ENCODE peak calls at places on chromosomes 4 and X, in nine cellular contexts. U, L, I, H, X, F, B, K and O are unnamed samples.

GRCh38 chr4:57159866-57160265 is 49.7 kb upstream of the IGFBP7 start:
- DNase-seq in U (no peak), L (no peak), I (no peak), H (no peak), X (no peak), F (no peak), B (no peak), K (no peak), O (no peak)

GRCh38 chrX:13994104-13994503 is 35.6 kb downstream of the GEMIN8 start:
- DNase-seq in U (no peak), L (no peak), I (no peak), H (no peak), X (no peak), F (no peak), B (no peak), K (no peak), O (no peak)

GRCh38 chr4:113278324-113278934 is 229.0 kb downstream of the ANK2 start:
- DNase-seq in U (peak; percentile 78), L (peak; percentile 70), I (peak; percentile 66), H (peak; percentile 41), X (peak; percentile 35), F (peak; percentile 50), B (peak; percentile 74), K (peak; percentile 69), O (peak; percentile 74)

GRCh38 chr4:170025523-170026252 is 507 bp downstream of the MFAP3L start:
- DNase-seq in U (peak; percentile 3), L (no peak), I (peak; percentile 35), H (no peak), X (peak; percentile 6), F (no peak), B (no peak), K (no peak), O (no peak)

GRCh38 chrX:147890766-147891165 is 21.0 kb upstream of the FMR1 start:
- DNase-seq in U (no peak), L (no peak), I (no peak), H (no peak), X (no peak), F (no peak), B (no peak), K (no peak), O (no peak)

GRCh38 chr4:108160741-108161352 is 7.9 kb downstream of the LEF1 start:
- DNase-seq in U (no peak), L (no peak), I (no peak), H (no peak), X (no peak), F (no peak), B (no peak), K (no peak), O (no peak)

GRCh38 chr4:143025111-143025704 is 159.5 kb upstream of the USP38 start:
- DNase-seq in U (no peak), L (no peak), I (no peak), H (no peak), X (no peak), F (peak; percentile 12), B (peak; percentile 27), K (peak; percentile 7), O (no peak)

GRCh38 chr4:181465826-181466225 is 777.4 kb upstream of the TENM3 start:
- DNase-seq in U (no peak), L (no peak), I (no peak), H (no peak), X (no peak), F (no peak), B (no peak), K (no peak), O (no peak)

GRCh38 chrX:30735839-30736238 is 82.6 kb downstream of the GK start:
- DNase-seq in U (peak; percentile 75), L (peak; percentile 50), I (peak; percentile 23), H (peak; percentile 66), X (peak; percentile 59), F (peak; percentile 72), B (no peak), K (peak; percentile 72), O (peak; percentile 29)